ENCODE peak calls at places on chromosomes 4 and X, in five cellular contexts. G, M, H, U and T are unnamed samples.

GRCh38 chr4:178681871-178682270 is 1239.6 kb upstream of the AGA start:
- DNase-seq in G (no peak), M (no peak), H (no peak), U (no peak), T (no peak)

GRCh38 chrX:44619039-44619438 is 76.4 kb upstream of the FUNDC1 start:
- DNase-seq in G (no peak), M (no peak), H (no peak), U (no peak), T (no peak)

GRCh38 chr4:108586778-108587177 is 33.6 kb upstream of the RPL34 start:
- DNase-seq in G (no peak), M (no peak), H (no peak), U (no peak), T (no peak)

GRCh38 chr4:24645765-24646550 is 61.6 kb upstream of the DHX15 start:
- DNase-seq in G (no peak), M (no peak), H (no peak), U (no peak), T (no peak)

GRCh38 chr4:128831526-128832252 is 22.2 kb downstream of the JADE1 start:
- DNase-seq in G (no peak), M (no peak), H (no peak), U (no peak), T (no peak)

GRCh38 chr4:5893013-5893580 is at the start of gene CRMP1:
- DNase-seq in G (no peak), M (no peak), H (no peak), U (no peak), T (no peak)

GRCh38 chr4:76640252-76640925 is 205.4 kb downstream of the SHROOM3 start:
- DNase-seq in G (no peak), M (no peak), H (no peak), U (no peak), T (no peak)

GRCh38 chr4:20565075-20565721 is 135.1 kb upstream of the PACRGL start:
- DNase-seq in G (no peak), M (no peak), H (no peak), U (no peak), T (no peak)

GRCh38 chr4:121199742-121200561 is 35.8 kb upstream of the TNIP3 start:
- DNase-seq in G (no peak), M (peak; percentile 29), H (no peak), U (no peak), T (no peak)